ENCODE peak calls at places on chromosomes 7 and 10, in five cellular contexts. One of them, this sample, is unnamed. For H3K9me2, the result is how much of the 10 kb centered on the place peaks cover.

GRCh38 chr10:24415455-24416169 is 206.7 kb downstream of the KIAA1217 start:
- DNase-seq in hepatocyte: peak
- DNase-seq in Karpas-422: no peak
- DNase-seq in PC-9: no peak
- DNase-seq in PC-3: peak
- DNase-seq in this sample: no peak

GRCh38 chr10:74008212-74008731 is 10.4 kb downstream of the VCL start:
- DNase-seq in hepatocyte: no peak
- DNase-seq in Karpas-422: peak
- DNase-seq in PC-9: peak
- DNase-seq in PC-3: peak
- DNase-seq in this sample: peak

GRCh38 chr10:127196227-127196954 is at the start of gene INSYN2A:
- DNase-seq in hepatocyte: peak
- DNase-seq in Karpas-422: no peak
- DNase-seq in PC-9: no peak
- DNase-seq in PC-3: peak
- DNase-seq in this sample: no peak

GRCh38 chr7:137667633-137668387 is 179.0 kb downstream of the DGKI start:
- DNase-seq in hepatocyte: no peak
- DNase-seq in Karpas-422: no peak
- DNase-seq in PC-9: peak
- DNase-seq in PC-3: peak
- DNase-seq in this sample: no peak

GRCh38 chr10:85642421-85643170 is 724.0 kb downstream of the GRID1 start:
- DNase-seq in hepatocyte: peak
- DNase-seq in Karpas-422: no peak
- DNase-seq in PC-9: peak
- DNase-seq in PC-3: peak
- DNase-seq in this sample: no peak

GRCh38 chr7:91565499-91566331 is 301.5 kb downstream of the FZD1 start:
- DNase-seq in hepatocyte: peak
- DNase-seq in Karpas-422: no peak
- DNase-seq in PC-9: no peak
- DNase-seq in PC-3: no peak
- DNase-seq in this sample: no peak

GRCh38 chr10:88385601-88386203 is 197.4 kb downstream of the RNLS start:
- DNase-seq in hepatocyte: peak
- DNase-seq in Karpas-422: peak
- DNase-seq in PC-9: peak
- DNase-seq in PC-3: no peak
- DNase-seq in this sample: peak

GRCh38 chr7:140242057-140243031 is 65.6 kb upstream of the KDM7A start:
- DNase-seq in hepatocyte: peak
- DNase-seq in Karpas-422: no peak
- DNase-seq in PC-9: peak
- DNase-seq in PC-3: no peak
- DNase-seq in this sample: peak

GRCh38 chr7:1944619-1945210 is 274.6 kb downstream of the ELFN1 start:
- DNase-seq in hepatocyte: no peak
- DNase-seq in Karpas-422: no peak
- DNase-seq in PC-9: no peak
- DNase-seq in PC-3: no peak
- DNase-seq in this sample: no peak

GRCh38 chr10:120465138-120465537 is 8.1 kb downstream of the PLPP4 start:
- DNase-seq in hepatocyte: no peak
- DNase-seq in Karpas-422: no peak
- DNase-seq in PC-9: no peak
- DNase-seq in PC-3: no peak
- DNase-seq in this sample: no peak

GRCh38 chr10:120460191-120460590 is 3.2 kb downstream of the PLPP4 start:
- DNase-seq in hepatocyte: no peak
- DNase-seq in Karpas-422: no peak
- DNase-seq in PC-9: no peak
- DNase-seq in PC-3: no peak
- DNase-seq in this sample: no peak

GRCh38 chr10:120462018-120462682 is 5.1 kb downstream of the PLPP4 start:
- DNase-seq in hepatocyte: no peak
- DNase-seq in Karpas-422: no peak
- DNase-seq in PC-9: no peak
- DNase-seq in PC-3: no peak
- DNase-seq in this sample: no peak

GRCh38 chr10:120460776-120461175 is 3.7 kb downstream of the PLPP4 start:
- DNase-seq in hepatocyte: peak
- DNase-seq in Karpas-422: no peak
- DNase-seq in PC-9: no peak
- DNase-seq in PC-3: peak
- DNase-seq in this sample: no peak

DNA sequence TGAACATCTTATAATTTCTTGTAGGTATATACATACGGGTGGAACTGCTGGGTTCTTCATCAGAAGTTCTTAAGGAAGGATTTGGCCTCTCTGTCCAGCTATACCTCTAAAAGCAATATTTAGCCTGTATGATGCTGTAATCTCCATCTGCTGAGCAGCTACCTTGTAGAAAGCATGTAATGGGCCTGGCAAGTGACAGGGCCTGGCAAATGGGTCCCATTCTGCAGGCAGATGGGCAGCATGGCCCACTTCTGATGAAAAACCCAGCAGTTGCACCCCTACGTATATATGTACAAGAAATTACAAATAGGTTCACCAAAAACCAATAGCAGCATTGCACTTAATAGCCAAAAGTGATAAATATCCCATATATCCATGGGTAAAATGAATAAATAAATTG is 9.0 kb downstream of the PLPP4 start:
- DNase-seq in hepatocyte: no peak
- DNase-seq in Karpas-422: no peak
- DNase-seq in PC-9: no peak
- DNase-seq in PC-3: no peak
- DNase-seq in this sample: no peak
- H3K9me2 ChIP-seq in hepatocyte: under half
- H3K9me2 ChIP-seq in Karpas-422: under half
- H3K9me2 ChIP-seq in PC-9: under half
- H3K9me2 ChIP-seq in PC-3: under half
- H3K9me2 ChIP-seq in this sample: under half

GRCh38 chr7:131898418-131898817 is 342.0 kb upstream of the PODXL start:
- DNase-seq in hepatocyte: no peak
- DNase-seq in Karpas-422: no peak
- DNase-seq in PC-9: no peak
- DNase-seq in PC-3: peak
- DNase-seq in this sample: no peak
- H3K9me2 ChIP-seq in hepatocyte: under half
- H3K9me2 ChIP-seq in Karpas-422: under half
- H3K9me2 ChIP-seq in PC-9: under half
- H3K9me2 ChIP-seq in PC-3: under half
- H3K9me2 ChIP-seq in this sample: under half

GRCh38 chr7:131897016-131897789 is 340.8 kb upstream of the PODXL start:
- DNase-seq in hepatocyte: no peak
- DNase-seq in Karpas-422: no peak
- DNase-seq in PC-9: no peak
- DNase-seq in PC-3: peak
- DNase-seq in this sample: no peak
- H3K9me2 ChIP-seq in hepatocyte: under half
- H3K9me2 ChIP-seq in Karpas-422: under half
- H3K9me2 ChIP-seq in PC-9: under half
- H3K9me2 ChIP-seq in PC-3: under half
- H3K9me2 ChIP-seq in this sample: under half

GRCh38 chr7:69617364-69617763 is 19.1 kb downstream of the AUTS2 start:
- DNase-seq in hepatocyte: no peak
- DNase-seq in Karpas-422: no peak
- DNase-seq in PC-9: no peak
- DNase-seq in PC-3: no peak
- DNase-seq in this sample: no peak

GRCh38 chr7:69619619-69620018 is 21.3 kb downstream of the AUTS2 start:
- DNase-seq in hepatocyte: no peak
- DNase-seq in Karpas-422: no peak
- DNase-seq in PC-9: no peak
- DNase-seq in PC-3: no peak
- DNase-seq in this sample: no peak

GRCh38 chr7:69620650-69621049 is 22.4 kb downstream of the AUTS2 start:
- DNase-seq in hepatocyte: no peak
- DNase-seq in Karpas-422: no peak
- DNase-seq in PC-9: no peak
- DNase-seq in PC-3: no peak
- DNase-seq in this sample: no peak

GRCh38 chr7:69622014-69622818 is 23.9 kb downstream of the AUTS2 start:
- DNase-seq in hepatocyte: no peak
- DNase-seq in Karpas-422: no peak
- DNase-seq in PC-9: no peak
- DNase-seq in PC-3: no peak
- DNase-seq in this sample: no peak

GRCh38 chr7:69620063-69620462 is 21.8 kb downstream of the AUTS2 start:
- DNase-seq in hepatocyte: no peak
- DNase-seq in Karpas-422: peak
- DNase-seq in PC-9: no peak
- DNase-seq in PC-3: no peak
- DNase-seq in this sample: peak
- H3K9me2 ChIP-seq in hepatocyte: under half
- H3K9me2 ChIP-seq in Karpas-422: under half
- H3K9me2 ChIP-seq in PC-9: under half
- H3K9me2 ChIP-seq in PC-3: under half
- H3K9me2 ChIP-seq in this sample: under half

DNA sequence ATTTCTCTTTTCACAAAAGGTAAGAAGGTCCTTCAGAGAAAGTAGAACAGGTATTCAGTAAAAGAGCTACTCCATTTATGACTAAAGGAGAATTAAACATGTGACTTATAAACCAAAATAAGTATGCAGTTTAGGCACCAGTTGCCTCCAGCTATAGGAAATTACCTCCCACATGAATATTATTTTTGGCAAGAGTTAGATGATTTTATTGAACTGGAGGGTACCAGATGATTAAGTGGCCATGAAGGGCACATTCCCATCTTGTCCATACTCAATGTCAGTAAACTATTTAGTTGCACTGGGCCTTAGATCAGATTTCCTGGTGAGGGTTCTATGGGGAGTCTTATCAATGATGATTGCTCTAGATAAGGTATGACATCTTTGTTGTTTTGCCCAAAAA is 145.6 kb downstream of the SEMA3A start:
- DNase-seq in hepatocyte: no peak
- DNase-seq in Karpas-422: no peak
- DNase-seq in PC-9: no peak
- DNase-seq in PC-3: peak
- DNase-seq in this sample: no peak
- H3K9me2 ChIP-seq in hepatocyte: under half
- H3K9me2 ChIP-seq in Karpas-422: under half
- H3K9me2 ChIP-seq in PC-9: under half
- H3K9me2 ChIP-seq in PC-3: under half
- H3K9me2 ChIP-seq in this sample: under half

GRCh38 chr7:131897790-131898165 is 341.4 kb upstream of the PODXL start:
- DNase-seq in hepatocyte: no peak
- DNase-seq in Karpas-422: no peak
- DNase-seq in PC-9: no peak
- DNase-seq in PC-3: no peak
- DNase-seq in this sample: no peak
- H3K9me2 ChIP-seq in hepatocyte: under half
- H3K9me2 ChIP-seq in Karpas-422: under half
- H3K9me2 ChIP-seq in PC-9: under half
- H3K9me2 ChIP-seq in PC-3: under half
- H3K9me2 ChIP-seq in this sample: under half

GRCh38 chr7:54711900-54712595 is 47.0 kb downstream of the SEC61G start:
- DNase-seq in hepatocyte: no peak
- DNase-seq in Karpas-422: no peak
- DNase-seq in PC-9: no peak
- DNase-seq in PC-3: no peak
- DNase-seq in this sample: no peak

GRCh38 chr7:54709283-54709682 is 49.7 kb downstream of the SEC61G start:
- DNase-seq in hepatocyte: no peak
- DNase-seq in Karpas-422: no peak
- DNase-seq in PC-9: no peak
- DNase-seq in PC-3: no peak
- DNase-seq in this sample: no peak

GRCh38 chr7:54712777-54713176 is 46.2 kb downstream of the SEC61G start:
- DNase-seq in hepatocyte: no peak
- DNase-seq in Karpas-422: no peak
- DNase-seq in PC-9: no peak
- DNase-seq in PC-3: no peak
- DNase-seq in this sample: no peak
- H3K9me2 ChIP-seq in hepatocyte: under half
- H3K9me2 ChIP-seq in Karpas-422: under half
- H3K9me2 ChIP-seq in PC-9: under half
- H3K9me2 ChIP-seq in PC-3: under half
- H3K9me2 ChIP-seq in this sample: under half

GRCh38 chr10:123014772-123015171 is 6.0 kb downstream of the ACADSB start:
- DNase-seq in hepatocyte: no peak
- DNase-seq in Karpas-422: no peak
- DNase-seq in PC-9: no peak
- DNase-seq in PC-3: no peak
- DNase-seq in this sample: no peak
- H3K9me2 ChIP-seq in hepatocyte: under half
- H3K9me2 ChIP-seq in Karpas-422: under half
- H3K9me2 ChIP-seq in PC-9: under half
- H3K9me2 ChIP-seq in PC-3: under half
- H3K9me2 ChIP-seq in this sample: under half